ENCODE peak calls at places on chromosomes 1 and 21, in four cellular contexts. L is progenitor cell of endocrine pancreas; F is CD4-positive, alpha-beta T cell; V is tibial artery. M is an unnamed sample.

GRCh38 chr1:8661185-8662110 is 156.0 kb downstream of the RERE start:
- DNase-seq in F (no peak), L (no peak), V (no peak), M (no peak)

GRCh38 chr1:231515748-231516147 is 12.7 kb upstream of the TSNAX start:
- DNase-seq in F (no peak), L (no peak), V (no peak), M (no peak)

GRCh38 chr1:20312818-20313217 is 22.1 kb downstream of the VWA5B1 start:
- DNase-seq in F (no peak), V (no peak), L (no peak), M (no peak)

GRCh38 chr1:15095492-15095867 is 58.1 kb upstream of the TMEM51 start:
- DNase-seq in F (no peak), V (no peak), L (no peak), M (no peak)

GRCh38 chr21:37074195-37074510 is 1.1 kb downstream of the TTC3 start:
- DNase-seq in F (no peak), V (no peak), L (peak), M (no peak)

GRCh38 chr1:15339580-15339979 is 70.1 kb upstream of the EFHD2 start:
- DNase-seq in L (no peak), F (no peak), V (no peak), M (no peak)

GRCh38 chr1:240351690-240352089 is 260.0 kb downstream of the FMN2 start:
- DNase-seq in V (no peak), L (no peak), F (no peak), M (no peak)

GRCh38 chr1:205013683-205014367 is 29.2 kb upstream of the CNTN2 start:
- DNase-seq in V (no peak), L (no peak), F (no peak), M (no peak)

GRCh38 chr1:68112835-68113243 is 62.4 kb upstream of the DIRAS3 start:
- DNase-seq in V (no peak), F (no peak), L (no peak), M (no peak)

GRCh38 chr1:154945160-154945961 is 8.8 kb upstream of the PMVK start:
- DNase-seq in F (no peak), V (no peak), L (no peak), M (no peak)

GRCh38 chr1:93136445-93136844 is 43.8 kb downstream of the TMED5 start:
- DNase-seq in L (no peak), V (no peak), F (no peak), M (no peak)

GRCh38 chr1:172005856-172006255 is 164.6 kb downstream of the DNM3 start:
- DNase-seq in F (no peak), V (no peak), L (no peak), M (no peak)

GRCh38 chr1:30976143-30976542 is 67.6 kb upstream of the SDC3 start:
- DNase-seq in L (no peak), V (no peak), F (no peak), M (no peak)

GRCh38 chr1:33494929-33495328 is 22.5 kb downstream of the ZSCAN20 start:
- DNase-seq in L (no peak), V (no peak), F (no peak), M (no peak)

GRCh38 chr1:27428316-27429028 is 36.0 kb downstream of the GPR3 start:
- DNase-seq in F (no peak), V (peak), L (no peak), M (no peak)
- TF ChIP-seq CTCF in F (no peak), V (no peak), L (no peak), M (no peak)

GRCh38 chr1:146007048-146007784 is 10.8 kb upstream of the TXNIP start:
- DNase-seq in F (peak), L (peak), V (no peak), M (peak)
- TF ChIP-seq CTCF in F (peak), L (peak), V (peak), M (peak)

GRCh38 chr21:27759820-27760219 is 792.9 kb upstream of the ADAMTS5 start:
- DNase-seq in L (no peak), F (no peak), V (no peak), M (no peak)
- TF ChIP-seq CTCF in L (no peak), F (no peak), V (no peak), M (no peak)

GRCh38 chr1:159646687-159647086 is 59.1 kb downstream of the APCS start:
- DNase-seq in F (no peak), V (no peak), L (no peak), M (no peak)
- TF ChIP-seq CTCF in F (no peak), V (no peak), L (no peak), M (no peak)

DNA sequence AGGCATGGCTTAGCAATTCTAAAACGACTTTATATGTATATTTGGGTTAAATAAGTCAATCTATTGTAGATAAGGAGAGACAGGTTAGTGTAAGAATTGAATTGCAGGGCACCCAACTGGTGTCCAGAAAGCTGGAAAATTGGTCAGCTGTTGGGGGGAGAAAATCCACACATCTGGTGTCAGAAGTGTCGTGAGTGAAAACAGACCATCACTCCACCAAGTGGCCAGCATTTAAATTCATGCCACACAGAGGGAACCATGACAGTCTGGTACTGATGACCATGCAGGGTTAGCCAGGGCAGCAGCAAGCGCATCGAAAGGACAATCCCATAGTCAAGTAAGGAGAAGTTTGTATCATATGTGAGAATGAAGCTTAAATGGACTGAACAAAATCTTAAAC is 11.7 kb downstream of the LAX1 start:
- DNase-seq in V (no peak), F (no peak), L (no peak), M (no peak)
- TF ChIP-seq CTCF in V (no peak), F (peak), L (no peak), M (peak)

GRCh38 chr1:18041685-18042355 is 65.8 kb upstream of the IGSF21 start:
- DNase-seq in L (no peak), F (no peak), V (no peak), M (no peak)
- TF ChIP-seq CTCF in L (peak), F (no peak), V (no peak), M (no peak)

DNA sequence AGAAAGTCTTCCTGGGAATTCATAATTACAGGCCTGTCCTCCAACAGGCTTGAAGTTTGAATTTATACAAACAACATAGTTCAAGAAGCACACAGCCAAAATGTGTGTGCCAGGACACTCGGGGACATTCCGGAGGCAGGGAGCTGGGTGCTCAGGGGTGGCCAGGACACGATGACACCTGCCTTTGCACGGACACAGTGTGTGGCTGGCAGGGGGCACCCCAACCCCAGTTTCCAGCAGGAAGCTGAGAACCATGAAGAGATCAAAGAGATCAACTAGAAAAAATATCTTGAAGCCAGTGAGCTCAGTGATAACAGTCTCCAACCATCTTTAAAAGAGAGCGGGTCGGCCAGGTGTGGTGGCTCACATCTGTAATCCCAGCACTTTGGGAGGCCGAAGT is 32.5 kb upstream of the TRAPPC10 start:
- DNase-seq in F (no peak), L (no peak), V (no peak), M (no peak)
- TF ChIP-seq CTCF in F (no peak), L (no peak), V (no peak), M (no peak)

M was measured in neural crest cell.